ENCODE peak calls at places on chromosome 1, in six cellular contexts. C, J, L, B, R and N are unnamed samples. For H3K4me1, the result is how much of the 10 kb centered on the place peaks cover.

GRCh38 chr1:36673207-36673606 is 190.5 kb upstream of the CSF3R start:
- DNase-seq in C (no peak), R (no peak), L (no peak), B (no peak), J (no peak), N (no peak)

GRCh38 chr1:41455479-41456271 is 28.8 kb downstream of the EDN2 start:
- DNase-seq in J (peak), L (peak), R (no peak), C (no peak), B (no peak), N (peak)

GRCh38 chr1:151494741-151495281 is 16.4 kb upstream of the CGN start:
- DNase-seq in R (no peak), L (peak), J (peak), B (peak), C (no peak), N (peak)

GRCh38 chr1:55015731-55016620 is 17.2 kb downstream of the BSND start:
- DNase-seq in B (no peak), L (no peak), C (no peak), J (peak), R (no peak), N (no peak)

GRCh38 chr1:7292714-7293419 is 478.2 kb upstream of the VAMP3 start:
- DNase-seq in B (no peak), C (no peak), R (no peak), L (no peak), J (no peak), N (no peak)

GRCh38 chr1:18041107-18041506 is 66.5 kb upstream of the IGSF21 start:
- DNase-seq in B (no peak), R (no peak), C (no peak), L (no peak), J (no peak), N (no peak)

GRCh38 chr1:63326473-63327380 is 4.4 kb downstream of the FOXD3 start:
- DNase-seq in J (peak), R (no peak), B (no peak), L (no peak), C (no peak), N (no peak)

GRCh38 chr1:119636500-119637089 is 11.5 kb downstream of the ZNF697 start:
- DNase-seq in J (no peak), B (no peak), L (no peak), R (no peak), C (no peak), N (no peak)

GRCh38 chr1:151371340-151371739 is 1.2 kb downstream of the SELENBP1 start:
- DNase-seq in C (peak), L (peak), R (peak), B (no peak), J (peak), N (no peak)

GRCh38 chr1:56397811-56398231 is 181.5 kb downstream of the PLPP3 start:
- DNase-seq in B (no peak), J (peak), C (no peak), L (peak), R (no peak), N (no peak)

GRCh38 chr1:99869304-99869703 is 19.1 kb downstream of the AGL start:
- DNase-seq in L (peak), B (no peak), J (peak), C (no peak), R (no peak), N (no peak)

GRCh38 chr1:48777219-48777895 is 666 bp upstream of the BEND5 start:
- DNase-seq in J (no peak), B (no peak), C (no peak), L (no peak), R (peak), N (no peak)

GRCh38 chr1:94988356-94988755 is 61.4 kb upstream of the CNN3 start:
- DNase-seq in B (no peak), J (peak), L (no peak), C (no peak), R (no peak), N (no peak)

GRCh38 chr1:15727424-15727823 is 8.6 kb upstream of the SLC25A34 start:
- DNase-seq in B (no peak), R (no peak), C (no peak), J (no peak), L (no peak), N (no peak)

GRCh38 chr1:111199881-111200801 is at the start of gene DENND2D:
- DNase-seq in B (no peak), J (no peak), R (peak), C (peak), L (no peak), N (no peak)

GRCh38 chr1:211610779-211611556 is 32.0 kb upstream of the SLC30A1 start:
- DNase-seq in L (peak), J (peak), B (no peak), C (no peak), R (no peak), N (no peak)

GRCh38 chr1:64150729-64151128 is 52.7 kb upstream of the UBE2U start:
- DNase-seq in R (no peak), J (no peak), L (no peak), C (no peak), B (no peak), N (no peak)

GRCh38 chr1:59258412-59259032 is 38.4 kb upstream of the FGGY start:
- DNase-seq in L (no peak), R (no peak), B (no peak), J (no peak), C (no peak), N (no peak)

GRCh38 chr1:86774305-86775304 is 70.2 kb downstream of the SH3GLB1 start:
- DNase-seq in R (peak), L (peak), J (peak), B (peak), C (peak), N (peak)

GRCh38 chr1:108583757-108584156 is 23.9 kb downstream of the EEIG2 start:
- DNase-seq in C (no peak), R (no peak), L (peak), B (no peak), J (no peak), N (no peak)

GRCh38 chr1:19861034-19861433 is 21.2 kb upstream of the OTUD3 start:
- DNase-seq in B (no peak), R (no peak), C (no peak), L (peak), J (peak), N (peak)

GRCh38 chr1:8120693-8121260 is 94.7 kb upstream of the ERRFI1 start:
- DNase-seq in R (peak), C (no peak), J (peak), L (peak), B (no peak), N (no peak)

GRCh38 chr1:115337633-115338456 is at the start of gene NGF:
- DNase-seq in R (no peak), L (peak), B (no peak), C (peak), J (peak), N (no peak)

GRCh38 chr1:54980046-54980527 is 341 bp upstream of the TMEM61 start:
- DNase-seq in C (no peak), B (no peak), R (no peak), J (no peak), L (no peak), N (no peak)

GRCh38 chr1:69932760-69933159 is 272.6 kb downstream of the LRRC40 start:
- DNase-seq in R (no peak), B (no peak), C (no peak), L (no peak), J (no peak), N (no peak)

GRCh38 chr1:19661721-19662228 is 2.9 kb upstream of the HTR6 start:
- DNase-seq in J (peak), L (peak), R (no peak), B (peak), C (no peak), N (no peak)

GRCh38 chr1:179121159-179121938 is 39.5 kb downstream of the TOR3A start:
- DNase-seq in R (no peak), L (peak), B (peak), J (peak), C (no peak), N (no peak)

GRCh38 chr1:2834146-2834475 is 32.6 kb upstream of the TTC34 start:
- DNase-seq in R (no peak), C (peak), J (no peak), B (no peak), L (no peak), N (no peak)

GRCh38 chr1:188669715-188670114 is 1807.9 kb downstream of the BRINP3 start:
- DNase-seq in J (peak), L (peak), C (no peak), B (no peak), R (no peak), N (no peak)

GRCh38 chr1:176831150-176831549 is 333.4 kb downstream of the ASTN1 start:
- DNase-seq in B (no peak), R (no peak), L (no peak), J (no peak), C (no peak), N (no peak)

GRCh38 chr1:96804649-96805048 is 83.1 kb downstream of the PTBP2 start:
- DNase-seq in R (no peak), B (no peak), J (no peak), L (no peak), C (no peak), N (no peak)

GRCh38 chr1:70542856-70543255 is 131.8 kb downstream of the CTH start:
- DNase-seq in L (no peak), R (no peak), C (no peak), B (no peak), J (no peak), N (no peak)

GRCh38 chr1:79259390-79260336 is 253.1 kb upstream of the ADGRL4 start:
- DNase-seq in C (no peak), R (no peak), B (no peak), J (peak), L (peak), N (no peak)

GRCh38 chr1:68231627-68232303 is 558 bp downstream of the WLS start:
- DNase-seq in L (peak), R (peak), J (peak), B (no peak), C (peak), N (no peak)

GRCh38 chr1:42177551-42177981 is 13.0 kb upstream of the GUCA2A start:
- DNase-seq in J (peak), C (peak), R (no peak), B (no peak), L (peak), N (no peak)

GRCh38 chr1:113858982-113859381 is 12.5 kb downstream of the PTPN22 start:
- DNase-seq in B (no peak), L (no peak), C (no peak), J (no peak), R (no peak), N (no peak)

GRCh38 chr1:113860891-113861290 is 10.6 kb downstream of the PTPN22 start:
- DNase-seq in R (no peak), L (peak), C (no peak), J (peak), B (no peak), N (peak)

GRCh38 chr1:113858418-113858817 is 13.1 kb downstream of the PTPN22 start:
- DNase-seq in R (no peak), L (no peak), B (no peak), J (no peak), C (no peak), N (no peak)

GRCh38 chr1:113859478-113860175 is 11.9 kb downstream of the PTPN22 start:
- DNase-seq in R (no peak), J (no peak), B (no peak), C (no peak), L (no peak), N (no peak)

GRCh38 chr1:113861641-113862040 is 9.9 kb downstream of the PTPN22 start:
- DNase-seq in B (no peak), J (no peak), C (no peak), L (no peak), R (no peak), N (no peak)
- H3K4me1 ChIP-seq in B (under half), J (under half), C (under half), L (under half), R (under half), N (under half)

GRCh38 chr1:110130113-110130591 is 17.9 kb downstream of the UBL4B start:
- DNase-seq in B (no peak), L (no peak), C (no peak), R (no peak), J (no peak), N (no peak)
- TF ChIP-seq CTCF in B (no peak), L (peak), C (no peak), R (no peak), J (no peak), N (peak)

DNA sequence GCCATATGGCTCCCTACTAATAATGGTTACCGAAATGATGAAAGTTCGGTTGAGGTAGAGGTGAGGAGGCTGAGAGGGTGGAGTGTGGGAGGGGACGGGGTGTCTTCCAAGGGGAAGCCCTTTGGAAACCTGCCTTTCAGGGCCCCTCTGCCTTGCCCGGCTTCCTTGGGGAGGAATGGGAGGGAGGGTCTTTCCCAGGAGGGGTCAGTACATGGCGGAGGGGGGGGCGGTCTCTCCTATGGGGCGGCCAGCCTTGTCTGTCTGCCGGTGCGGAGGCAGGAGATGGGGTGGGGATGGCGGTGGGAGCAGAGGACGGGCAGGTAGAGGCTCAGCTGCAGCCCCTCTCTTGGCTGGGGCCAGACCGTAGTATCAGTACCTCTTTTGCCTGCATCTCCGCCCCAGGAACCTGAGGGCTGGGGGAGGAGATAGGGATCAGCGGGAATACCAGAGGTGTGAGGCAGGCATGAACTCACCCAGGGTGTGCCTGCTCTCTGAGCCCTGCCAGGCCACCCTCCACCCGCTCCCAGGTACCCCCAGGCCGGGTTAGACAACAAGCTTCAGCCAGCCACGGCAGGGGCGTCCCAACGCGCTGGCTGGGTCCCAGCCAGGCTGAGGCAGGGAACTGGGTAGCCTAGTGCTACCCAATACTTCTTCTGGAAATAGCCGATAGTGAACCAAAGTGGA is 79.4 kb upstream of the POU3F1 start:
- DNase-seq in J (no peak), L (no peak), R (no peak), C (no peak), B (no peak), N (peak)
- H3K4me1 ChIP-seq in J (under half), L (under half), R (under half), C (under half), B (under half), N (under half)

DNA sequence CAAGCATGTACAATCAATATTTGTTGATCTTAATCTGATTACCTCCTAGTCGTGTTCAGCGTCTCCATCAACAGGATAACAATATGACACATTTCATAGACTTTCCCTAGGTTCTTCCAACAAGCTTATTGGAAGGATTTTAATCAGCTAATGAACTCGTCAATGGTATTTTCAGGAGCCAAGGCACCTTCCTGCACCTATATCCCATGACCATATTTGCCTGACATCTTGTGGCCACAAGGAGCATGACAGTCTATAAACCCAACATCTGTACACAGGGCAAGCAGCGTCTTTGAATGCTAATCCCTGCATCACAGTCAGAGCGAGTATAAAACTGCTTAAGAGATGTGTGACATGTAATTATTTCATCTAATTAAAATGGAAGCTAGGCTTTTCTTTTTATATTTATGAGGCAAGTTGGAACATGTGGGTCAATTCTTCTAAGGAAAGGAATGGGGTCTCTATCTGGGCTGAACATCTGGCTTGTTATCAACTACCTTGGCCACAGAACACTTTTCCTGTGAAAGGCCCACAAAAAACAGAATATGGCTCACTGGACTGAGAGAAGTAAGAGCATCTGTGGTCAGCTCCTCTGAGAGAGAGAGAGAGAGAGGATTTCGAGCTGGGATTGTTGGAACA is 388.8 kb downstream of the NTNG1 start:
- DNase-seq in L (peak), J (peak), C (no peak), B (no peak), R (no peak), N (peak)
- TF ChIP-seq CTCF in L (peak), J (peak), C (peak), B (peak), R (peak), N (peak)

DNA sequence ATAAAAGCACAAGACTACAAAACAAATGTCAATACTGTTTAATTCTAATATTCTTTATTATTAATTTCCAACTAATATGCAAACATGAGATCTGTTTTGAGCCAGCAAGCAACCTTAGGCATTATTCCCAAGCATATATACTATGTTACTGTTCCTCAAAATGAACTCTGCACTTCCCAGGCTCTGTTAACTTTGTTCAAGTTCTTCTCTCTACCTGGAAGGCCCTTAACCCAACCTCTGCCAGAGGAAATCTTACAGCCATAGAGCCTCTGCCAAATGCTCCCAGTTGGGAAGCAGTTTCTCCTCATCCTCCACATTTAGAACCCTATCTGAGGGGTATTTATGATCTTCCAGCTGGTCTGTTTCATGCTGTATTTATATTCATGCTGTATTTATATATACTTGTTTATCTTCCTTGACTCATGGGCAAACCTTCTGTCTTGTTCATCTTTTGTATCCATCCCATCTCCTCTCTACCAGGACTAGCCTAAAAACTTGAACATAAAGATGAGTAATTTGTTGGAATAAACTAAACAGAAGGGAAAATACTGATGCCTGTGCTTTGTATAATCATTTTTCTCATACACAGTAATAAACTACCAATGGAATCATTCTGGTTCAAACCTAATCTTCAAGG is 5.3 kb downstream of the IVNS1ABP start:
- DNase-seq in L (no peak), C (no peak), J (peak), B (no peak), R (no peak), N (no peak)
- H3K4me1 ChIP-seq in L (under half), C (under half), J (under half), B (under half), R (half or more), N (under half)

GRCh38 chr1:21494196-21494595 is 15.0 kb upstream of the ALPL start:
- DNase-seq in R (no peak), L (no peak), C (no peak), J (no peak), B (no peak), N (no peak)
- TF ChIP-seq CTCF in R (no peak), L (no peak), C (no peak), J (no peak), B (no peak), N (no peak)

GRCh38 chr1:228792601-228793000 is 57.3 kb downstream of the RHOU start:
- DNase-seq in J (no peak), B (no peak), R (no peak), C (no peak), L (no peak), N (no peak)
- H3K4me1 ChIP-seq in J (under half), B (under half), R (under half), C (under half), L (under half), N (under half)